ENCODE peak calls at places on chromosomes 4 and X, in eight cellular contexts. X, P, O, R, Y, K, B and J are unnamed samples.

GRCh38 chr4:106583567-106583966 is 215.0 kb upstream of the GIMD1 start:
- DNase-seq in P (no peak), Y (no peak), K (no peak), R (no peak), B (no peak), X (no peak), O (no peak), J (no peak)

GRCh38 chr4:156889616-156890594 is 81.7 kb downstream of the PDGFC start:
- DNase-seq in K (peak), O (no peak), P (peak), R (no peak), B (no peak), Y (no peak), X (peak), J (peak)

GRCh38 chrX:47232803-47233332 is at the start of gene USP11:
- DNase-seq in K (peak), B (no peak), P (no peak), R (no peak), Y (peak), X (peak), O (no peak), J (no peak)

GRCh38 chr4:180578175-180578574 is 1665.0 kb upstream of the TENM3 start:
- DNase-seq in B (no peak), R (no peak), X (no peak), P (no peak), O (no peak), Y (no peak), K (no peak), J (no peak)

GRCh38 chr4:25939330-25939729 is 25.3 kb downstream of the SMIM20 start:
- DNase-seq in P (no peak), B (no peak), X (no peak), O (no peak), K (no peak), R (no peak), Y (no peak), J (no peak)

GRCh38 chr4:74567981-74568380 is 123.0 kb downstream of the AREG start:
- DNase-seq in O (no peak), Y (no peak), K (no peak), B (no peak), R (no peak), X (no peak), P (no peak), J (no peak)

GRCh38 chr4:159105063-159105414 is 2.2 kb downstream of the RAPGEF2 start:
- DNase-seq in K (no peak), R (no peak), O (no peak), B (no peak), Y (no peak), P (no peak), X (no peak), J (no peak)

GRCh38 chr4:166078956-166079355 is 205.9 kb downstream of the TLL1 start:
- DNase-seq in Y (no peak), O (no peak), B (no peak), P (no peak), K (no peak), X (no peak), R (no peak), J (no peak)

GRCh38 chrX:130106071-130106470 is 4.2 kb downstream of the ELF4 start:
- DNase-seq in Y (no peak), K (no peak), O (no peak), R (no peak), P (peak), X (peak), B (no peak), J (no peak)

GRCh38 chr4:185548587-185548986 is 13.3 kb upstream of the PDLIM3 start:
- DNase-seq in B (no peak), R (no peak), Y (no peak), X (no peak), P (no peak), O (no peak), K (no peak), J (no peak)

GRCh38 chrX:49878834-49879655 is at the start of gene USP27X:
- DNase-seq in P (peak), R (peak), K (peak), Y (peak), B (peak), O (peak), X (peak), J (peak)
- TF ChIP-seq POLR2A in P (peak), R (peak), K (no peak), Y (peak), B (no peak), O (peak), X (peak), J (no peak)

GRCh38 chr4:64174247-64174882 is 234.9 kb downstream of the TECRL start:
- DNase-seq in K (no peak), O (no peak), X (no peak), B (no peak), Y (no peak), P (no peak), R (no peak), J (no peak)
- TF ChIP-seq CTCF in K (no peak), O (no peak), X (no peak), B (no peak), Y (no peak), P (no peak), R (no peak), J (no peak)

GRCh38 chr4:32930700-32931099 is 2210.5 kb downstream of the PCDH7 start:
- DNase-seq in R (no peak), B (no peak), O (no peak), K (no peak), Y (no peak), X (no peak), P (no peak), J (no peak)
- H3K4me3 ChIP-seq in R (no peak), B (no peak), O (no peak), K (no peak), Y (no peak), X (no peak), P (no peak), J (no peak)

GRCh38 chr4:2136736-2137135 is 77.6 kb downstream of the NAT8L start:
- DNase-seq in K (no peak), O (no peak), R (no peak), B (no peak), P (no peak), Y (no peak), X (no peak), J (no peak)
- TF ChIP-seq POLR2A in K (no peak), O (no peak), R (no peak), B (no peak), P (no peak), Y (no peak), X (no peak), J (no peak)

GRCh38 chr4:20443406-20443805 is 191.7 kb downstream of the SLIT2 start:
- DNase-seq in R (no peak), Y (no peak), O (no peak), B (no peak), X (no peak), P (no peak), K (no peak), J (no peak)
- TF ChIP-seq CTCF in R (no peak), Y (no peak), O (no peak), B (no peak), X (no peak), P (no peak), K (no peak), J (no peak)

GRCh38 chr4:20984011-20984836 is 284.0 kb downstream of the PACRGL start:
- DNase-seq in P (no peak), R (no peak), Y (peak), B (no peak), X (no peak), O (no peak), K (no peak), J (no peak)
- H3K4me3 ChIP-seq in P (no peak), R (no peak), Y (no peak), B (no peak), X (no peak), O (no peak), K (no peak), J (no peak)

DNA sequence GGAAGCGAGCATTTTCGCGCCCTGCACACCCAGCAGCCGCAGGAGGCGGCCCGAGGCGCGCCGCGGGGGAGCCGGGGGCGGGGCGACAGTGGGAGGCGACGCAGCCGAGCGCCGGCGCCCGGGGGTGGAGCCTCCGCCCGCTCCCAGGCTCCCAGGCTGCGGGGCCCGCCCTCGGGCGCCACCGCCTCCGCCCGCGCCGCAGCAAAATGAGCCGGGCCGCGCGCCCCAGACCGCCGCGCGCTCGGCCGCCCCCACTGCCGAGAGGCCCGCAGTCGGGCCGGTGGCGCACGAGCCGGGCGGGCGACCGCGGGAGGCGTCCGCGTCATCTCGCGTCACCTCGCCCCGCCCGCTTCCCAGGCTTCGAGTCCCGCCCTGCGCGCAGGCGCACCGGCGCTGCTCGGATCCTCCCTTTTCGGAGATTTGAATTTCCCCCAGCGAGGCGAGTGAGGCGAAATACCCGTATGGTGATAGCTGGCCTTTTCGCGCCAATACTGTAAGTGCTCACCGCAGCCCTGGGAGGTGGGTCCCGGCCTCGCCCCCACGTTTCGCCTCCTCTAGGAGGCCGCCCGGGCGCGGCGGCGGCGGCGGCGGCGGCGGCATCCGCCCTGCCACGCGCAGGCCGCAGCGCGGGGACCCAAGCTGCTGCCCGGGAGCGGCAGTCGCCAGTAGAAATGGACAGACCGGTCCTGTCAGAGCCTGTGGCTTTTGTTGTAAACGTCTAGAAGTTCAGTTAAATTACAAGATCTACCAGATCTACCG is at the start of gene TMEM187:
- DNase-seq in K (peak), O (peak), R (peak), X (peak), Y (peak), B (peak), P (peak), J (peak)
- TF ChIP-seq POLR2A in K (no peak), O (peak), R (peak), X (peak), Y (peak), B (peak), P (no peak), J (no peak)